ENCODE peak calls at places on chromosome 7, in ten cellular contexts. K, S, U, J, E, L, Y, A, X and P are unnamed samples.

GRCh38 chr7:522071-522937 is 2.7 kb upstream of the PDGFA start:
- DNase-seq in K (peak), S (peak), U (peak), J (peak), E (peak), L (peak), Y (peak), A (peak), X (peak), P (peak)

GRCh38 chr7:114345494-114345893 is 69.1 kb upstream of the FOXP2 start:
- DNase-seq in K (no peak), S (no peak), U (no peak), J (peak), E (peak), L (no peak), Y (peak), A (no peak), X (no peak), P (no peak)

GRCh38 chr7:135801045-135801693 is 52.6 kb upstream of the FAM180A start:
- DNase-seq in K (peak), S (peak), U (peak), J (peak), E (peak), L (peak), Y (peak), A (peak), X (no peak), P (peak)

GRCh38 chr7:75599244-75599771 is 107.2 kb downstream of the SPDYE5 start:
- DNase-seq in K (peak), S (no peak), U (no peak), J (no peak), E (peak), L (peak), Y (no peak), A (no peak), X (peak), P (peak)

GRCh38 chr7:13981070-13981469 is 8.4 kb downstream of the ETV1 start:
- DNase-seq in K (no peak), S (peak), U (no peak), J (peak), E (peak), L (peak), Y (peak), A (no peak), X (peak), P (peak)

GRCh38 chr7:72538856-72539255 is 126.7 kb upstream of the CALN1 start:
- DNase-seq in K (no peak), S (no peak), U (no peak), J (no peak), E (no peak), L (no peak), Y (no peak), A (no peak), X (peak), P (no peak)

GRCh38 chr7:45704683-45705016 is 130.5 kb downstream of the ADCY1 start:
- DNase-seq in K (no peak), S (no peak), U (no peak), J (no peak), E (no peak), L (no peak), Y (no peak), A (no peak), X (no peak), P (no peak)

GRCh38 chr7:51727441-51727840 is 410.8 kb upstream of the COBL start:
- DNase-seq in K (no peak), S (no peak), U (no peak), J (no peak), E (no peak), L (no peak), Y (no peak), A (no peak), X (no peak), P (no peak)

GRCh38 chr7:132359746-132360145 is 216.5 kb downstream of the PLXNA4 start:
- DNase-seq in K (no peak), S (no peak), U (no peak), J (no peak), E (no peak), L (no peak), Y (no peak), A (no peak), X (no peak), P (no peak)

GRCh38 chr7:29019896-29020295 is 61.8 kb upstream of the TRIL start:
- DNase-seq in K (no peak), S (no peak), U (no peak), J (no peak), E (no peak), L (no peak), Y (no peak), A (no peak), X (peak), P (no peak)

GRCh38 chr7:155753446-155753965 is 58.8 kb downstream of the SHH start:
- DNase-seq in K (no peak), S (no peak), U (no peak), J (no peak), E (no peak), L (no peak), Y (peak), A (no peak), X (no peak), P (no peak)

GRCh38 chr7:50362712-50363282 is 58.3 kb downstream of the IKZF1 start:
- DNase-seq in K (no peak), S (no peak), U (peak), J (no peak), E (no peak), L (no peak), Y (no peak), A (no peak), X (no peak), P (no peak)

GRCh38 chr7:16084370-16084769 is 337.0 kb downstream of the CRPPA start:
- DNase-seq in K (no peak), S (no peak), U (no peak), J (peak), E (peak), L (no peak), Y (no peak), A (no peak), X (no peak), P (no peak)

GRCh38 chr7:135326636-135327280 is 93.1 kb downstream of the STRA8 start:
- DNase-seq in K (no peak), S (peak), U (no peak), J (peak), E (peak), L (no peak), Y (peak), A (no peak), X (no peak), P (no peak)

GRCh38 chr7:4665661-4666060 is 16.4 kb upstream of the FOXK1 start:
- DNase-seq in K (no peak), S (peak), U (no peak), J (peak), E (peak), L (peak), Y (peak), A (no peak), X (no peak), P (no peak)

GRCh38 chr7:13988011-13988410 is 1.5 kb downstream of the ETV1 start:
- DNase-seq in K (peak), S (peak), U (no peak), J (peak), E (peak), L (no peak), Y (peak), A (no peak), X (no peak), P (no peak)

GRCh38 chr7:127187740-127188139 is 65.0 kb downstream of the GRM8 start:
- DNase-seq in K (no peak), S (no peak), U (peak), J (no peak), E (no peak), L (no peak), Y (no peak), A (no peak), X (no peak), P (no peak)

GRCh38 chr7:8360564-8361153 is 72.8 kb upstream of the NXPH1 start:
- DNase-seq in K (no peak), S (no peak), U (no peak), J (no peak), E (no peak), L (no peak), Y (no peak), A (no peak), X (no peak), P (peak)

GRCh38 chr7:143390098-143390772 is 9.1 kb downstream of the ZYX start:
- DNase-seq in K (no peak), S (no peak), U (no peak), J (no peak), E (no peak), L (no peak), Y (no peak), A (no peak), X (no peak), P (no peak)

GRCh38 chr7:41817386-41817785 is 114.5 kb upstream of the INHBA start:
- DNase-seq in K (no peak), S (peak), U (no peak), J (no peak), E (peak), L (peak), Y (peak), A (no peak), X (no peak), P (no peak)

GRCh38 chr7:135320277-135320676 is 86.6 kb downstream of the STRA8 start:
- DNase-seq in K (no peak), S (peak), U (no peak), J (peak), E (peak), L (peak), Y (peak), A (no peak), X (peak), P (no peak)

GRCh38 chr7:115478426-115478825 is 552.1 kb downstream of the TFEC start:
- DNase-seq in K (no peak), S (no peak), U (no peak), J (no peak), E (peak), L (no peak), Y (no peak), A (no peak), X (no peak), P (no peak)

GRCh38 chr7:135414850-135415439 is 95.0 kb downstream of the CNOT4 start:
- DNase-seq in K (peak), S (peak), U (peak), J (peak), E (peak), L (peak), Y (peak), A (no peak), X (no peak), P (peak)

GRCh38 chr7:6432786-6433185 is 15.0 kb downstream of the DAGLB start:
- DNase-seq in K (no peak), S (no peak), U (no peak), J (no peak), E (no peak), L (no peak), Y (no peak), A (no peak), X (no peak), P (no peak)

GRCh38 chr7:137886266-137886665 is 39.5 kb upstream of the DGKI start:
- DNase-seq in K (no peak), S (peak), U (no peak), J (no peak), E (no peak), L (no peak), Y (no peak), A (no peak), X (no peak), P (peak)

GRCh38 chr7:45918556-45918955 is 2.5 kb downstream of the IGFBP3 start:
- DNase-seq in K (no peak), S (no peak), U (no peak), J (no peak), E (no peak), L (no peak), Y (no peak), A (no peak), X (no peak), P (no peak)

GRCh38 chr7:50782376-50783208 is at the start of gene GRB10:
- DNase-seq in K (peak), S (no peak), U (peak), J (peak), E (peak), L (peak), Y (no peak), A (no peak), X (peak), P (peak)

GRCh38 chr7:98123073-98123696 is 16.5 kb downstream of the LMTK2 start:
- DNase-seq in K (no peak), S (no peak), U (no peak), J (no peak), E (no peak), L (no peak), Y (no peak), A (no peak), X (no peak), P (no peak)

GRCh38 chr7:45660201-45660900 is 86.2 kb downstream of the ADCY1 start:
- DNase-seq in K (no peak), S (no peak), U (no peak), J (no peak), E (no peak), L (no peak), Y (no peak), A (no peak), X (no peak), P (no peak)